ENCODE peak calls at places on chromosomes 3 and 15, in four cellular contexts. Y is choroid plexus epithelial cell, I is GM12865, T is astrocyte of the spinal cord. D is an unnamed sample.

GRCh38 chr3:186311431-186311830 is 50.6 kb downstream of the DGKG start:
- DNase-seq in Y (no peak), I (no peak), T (no peak), D (no peak)

GRCh38 chr15:85000189-85000864 is 18.7 kb downstream of the PDE8A start:
- DNase-seq in Y (peak), I (no peak), T (no peak), D (no peak)

GRCh38 chr3:56725175-56725574 is 42.1 kb upstream of the TASOR start:
- DNase-seq in Y (no peak), I (peak), T (peak), D (no peak)

GRCh38 chr3:143343031-143343430 is 223.5 kb downstream of the CHST2 start:
- DNase-seq in Y (no peak), I (no peak), T (no peak), D (no peak)

GRCh38 chr3:143700431-143700975 is 147.8 kb downstream of the SLC9A9 start:
- DNase-seq in Y (no peak), I (peak), T (no peak), D (no peak)

GRCh38 chr3:25511972-25512721 is 84.1 kb downstream of the RARB start:
- DNase-seq in Y (no peak), I (no peak), T (no peak), D (no peak)

GRCh38 chr3:39154323-39155021 is 1.1 kb upstream of the CSRNP1 start:
- DNase-seq in Y (no peak), I (no peak), T (no peak), D (no peak)

GRCh38 chr3:9014189-9014588 is 50.9 kb upstream of the RAD18 start:
- DNase-seq in Y (peak), I (no peak), T (no peak), D (no peak)

GRCh38 chr3:99479768-99480167 is 158.6 kb upstream of the COL8A1 start:
- DNase-seq in Y (no peak), I (no peak), T (no peak), D (no peak)

GRCh38 chr15:57578288-57578900 is 13.3 kb upstream of the MYZAP start:
- DNase-seq in Y (no peak), I (no peak), T (no peak), D (no peak)

GRCh38 chr3:170778240-170779217 is 91.5 kb downstream of the RPL22L1 start:
- DNase-seq in Y (no peak), I (no peak), T (no peak), D (no peak)

GRCh38 chr3:14701676-14702075 is 26.7 kb downstream of the C3orf20 start:
- DNase-seq in Y (no peak), I (no peak), T (no peak), D (no peak)

GRCh38 chr3:126131881-126132750 is 48.2 kb upstream of the SLC41A3 start:
- DNase-seq in Y (no peak), I (no peak), T (no peak), D (no peak)

GRCh38 chr3:105801397-105801796 is 67.4 kb downstream of the CBLB start:
- DNase-seq in Y (no peak), I (peak), T (no peak), D (no peak)

GRCh38 chr3:9211155-9211950 is 38.1 kb downstream of the SRGAP3 start:
- DNase-seq in Y (peak), I (no peak), T (peak), D (no peak)

GRCh38 chr15:84961114-84961452 is 20.6 kb upstream of the PDE8A start:
- DNase-seq in Y (peak), I (no peak), T (peak), D (no peak)

GRCh38 chr3:8464668-8465067 is 37.0 kb upstream of the LMCD1 start:
- DNase-seq in Y (no peak), I (no peak), T (no peak), D (no peak)

GRCh38 chr3:145849115-145849514 is 311.9 kb downstream of the PLOD2 start:
- DNase-seq in Y (peak), I (no peak), T (no peak), D (no peak)

GRCh38 chr3:134793562-134793961 is 1.5 kb upstream of the EPHB1 start:
- DNase-seq in Y (no peak), I (no peak), T (no peak), D (no peak)

GRCh38 chr15:26050271-26050670 is 187.1 kb upstream of the ATP10A start:
- DNase-seq in Y (no peak), I (no peak), T (no peak), D (no peak)

GRCh38 chr3:190288836-190289235 is 33.4 kb downstream of the CLDN1 start:
- DNase-seq in Y (no peak), I (no peak), T (no peak), D (no peak)

GRCh38 chr3:73480187-73480672 is 144.5 kb downstream of the PDZRN3 start:
- DNase-seq in Y (no peak), I (no peak), T (peak), D (no peak)

GRCh38 chr3:194031867-194032635 is 103.9 kb upstream of the HES1 start:
- DNase-seq in Y (no peak), I (no peak), T (no peak), D (no peak)

GRCh38 chr15:32923176-32923575 is 205.4 kb downstream of the GREM1 start:
- DNase-seq in Y (no peak), I (no peak), T (no peak), D (no peak)

GRCh38 chr3:146781606-146782005 is 176.5 kb upstream of the PLSCR5 start:
- DNase-seq in Y (peak), I (no peak), T (peak), D (no peak)

GRCh38 chr3:107938128-107938527 is 152.7 kb downstream of the CD47 start:
- DNase-seq in Y (peak), I (peak), T (peak), D (no peak)

GRCh38 chr15:99399612-99400011 is 148.3 kb downstream of the LRRC28 start:
- DNase-seq in Y (peak), I (no peak), T (no peak), D (no peak)

GRCh38 chr3:105938101-105938500 is 69.3 kb upstream of the CBLB start:
- DNase-seq in Y (peak), I (no peak), T (peak), D (no peak)

GRCh38 chr3:102304550-102304949 is 130.3 kb upstream of the ZPLD1 start:
- DNase-seq in Y (no peak), I (no peak), T (no peak), D (no peak)

GRCh38 chr3:161414907-161415306 is 43.6 kb upstream of the SPTSSB start:
- DNase-seq in Y (no peak), I (no peak), T (no peak), D (no peak)

GRCh38 chr3:73625124-73625665 is 454 bp upstream of the PDZRN3 start:
- DNase-seq in Y (peak), I (no peak), T (peak), D (no peak)

GRCh38 chr3:182464513-182465145 is 328.7 kb upstream of the ATP11B start:
- DNase-seq in Y (no peak), I (no peak), T (no peak), D (no peak)

GRCh38 chr3:41202834-41203345 is 3.6 kb downstream of the CTNNB1 start:
- DNase-seq in Y (peak), I (peak), T (peak), D (no peak)

GRCh38 chr15:61393949-61394348 is 164.8 kb upstream of the RORA start:
- DNase-seq in Y (peak), I (peak), T (peak), D (no peak)

GRCh38 chr15:22902578-22902977 is 64.1 kb downstream of the NIPA2 start:
- DNase-seq in Y (no peak), I (no peak), T (no peak), D (no peak)

GRCh38 chr3:133620066-133620784 is 41.5 kb downstream of the TOPBP1 start:
- DNase-seq in Y (no peak), I (peak), T (no peak), D (no peak)

GRCh38 chr3:25747033-25747432 is 36.2 kb downstream of the NGLY1 start:
- DNase-seq in Y (peak), I (no peak), T (peak), D (no peak)

GRCh38 chr15:82539690-82540054 is 585 bp downstream of the RPS17 start:
- DNase-seq in Y (peak), I (no peak), T (no peak), D (no peak)

DNA sequence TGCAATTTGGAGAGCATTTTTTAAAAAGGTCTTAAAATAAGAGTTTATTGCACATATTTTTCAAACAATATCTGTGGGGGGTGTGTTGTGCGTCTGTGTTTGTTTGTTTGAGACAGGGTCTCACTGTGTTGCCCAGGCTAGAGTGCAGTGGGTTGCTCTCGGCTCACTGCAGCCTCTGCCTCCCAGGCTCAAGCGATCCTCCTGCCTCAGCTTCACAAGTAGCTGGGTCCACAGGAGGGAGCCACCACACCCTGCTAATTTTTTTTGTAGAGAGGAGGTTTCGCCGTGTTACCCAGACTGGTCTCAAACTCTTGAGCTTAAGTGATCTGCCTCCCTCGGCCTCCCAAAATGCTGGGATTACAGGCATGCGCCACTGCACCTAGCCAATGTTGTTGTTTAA is 2.7 kb downstream of the MLF1 start:
- DNase-seq in Y (peak), I (no peak), T (no peak), D (no peak)
- TF ChIP-seq CTCF in Y (no peak), I (no peak), T (no peak), D (no peak)

DNA sequence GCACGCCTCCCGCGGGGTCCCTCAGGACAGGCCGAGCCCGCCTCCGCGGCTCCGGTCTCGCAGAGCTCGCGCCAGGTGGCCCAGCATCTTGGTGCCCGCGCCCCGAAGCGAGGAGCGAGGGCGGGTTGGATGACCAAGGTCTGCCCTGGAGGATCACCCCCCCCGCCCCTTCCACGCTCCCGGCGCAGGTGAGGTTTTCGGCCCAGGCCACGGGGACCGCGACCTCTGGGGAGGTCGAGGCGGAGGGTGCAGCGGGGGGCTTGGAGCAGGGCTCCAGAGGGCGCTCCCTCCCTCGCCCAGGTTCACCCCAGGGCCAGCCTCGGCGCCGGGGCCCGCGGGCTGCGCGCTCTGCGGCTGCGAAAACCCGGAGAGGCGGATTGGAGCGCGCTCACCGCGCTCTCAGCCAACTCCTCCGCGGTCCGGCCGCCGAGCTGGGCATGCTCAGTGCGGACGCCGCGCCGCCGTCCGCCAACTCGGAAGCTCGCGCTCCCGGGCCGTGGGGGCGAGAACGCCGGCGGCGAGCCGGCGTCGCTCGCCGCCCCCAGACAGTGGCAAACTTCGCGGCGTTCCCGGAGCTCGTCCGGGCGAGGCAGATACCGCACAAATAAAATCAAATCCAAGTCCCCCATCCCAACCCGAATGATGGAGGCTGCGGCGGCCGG is at the start of gene MED12L:
- DNase-seq in Y (peak), I (peak), T (peak), D (peak)
- TF ChIP-seq CTCF in Y (no peak), I (no peak), T (no peak), D (peak)

GRCh38 chr15:90716976-90717821 is at the start of gene BLM:
- DNase-seq in Y (peak), I (peak), T (peak), D (peak)
- TF ChIP-seq CTCF in Y (peak), I (no peak), T (peak), D (peak)

GRCh38 chr15:38873151-38873550 is 308.5 kb upstream of the RASGRP1 start:
- DNase-seq in Y (no peak), I (no peak), T (no peak), D (no peak)
- TF ChIP-seq CTCF in Y (no peak), I (no peak), T (no peak), D (no peak)

GRCh38 chr15:60006808-60007346 is 2.8 kb downstream of the FOXB1 start:
- DNase-seq in Y (no peak), I (no peak), T (no peak), D (no peak)
- TF ChIP-seq CTCF in Y (no peak), I (no peak), T (no peak), D (no peak)

GRCh38 chr15:74839526-74840395 is 3.2 kb downstream of the ULK3 start:
- DNase-seq in Y (no peak), I (no peak), T (no peak), D (no peak)
- TF ChIP-seq CTCF in Y (no peak), I (no peak), T (no peak), D (no peak)

GRCh38 chr3:64653101-64653500 is 34.7 kb downstream of the ADAMTS9 start:
- DNase-seq in Y (no peak), I (no peak), T (no peak), D (no peak)

GRCh38 chr3:64650710-64651109 is 37.1 kb downstream of the ADAMTS9 start:
- DNase-seq in Y (peak), I (no peak), T (peak), D (no peak)

GRCh38 chr3:64651791-64652241 is 36.0 kb downstream of the ADAMTS9 start:
- DNase-seq in Y (peak), I (no peak), T (no peak), D (no peak)

GRCh38 chr3:64650096-64650622 is 37.6 kb downstream of the ADAMTS9 start:
- DNase-seq in Y (no peak), I (no peak), T (no peak), D (no peak)

DNA sequence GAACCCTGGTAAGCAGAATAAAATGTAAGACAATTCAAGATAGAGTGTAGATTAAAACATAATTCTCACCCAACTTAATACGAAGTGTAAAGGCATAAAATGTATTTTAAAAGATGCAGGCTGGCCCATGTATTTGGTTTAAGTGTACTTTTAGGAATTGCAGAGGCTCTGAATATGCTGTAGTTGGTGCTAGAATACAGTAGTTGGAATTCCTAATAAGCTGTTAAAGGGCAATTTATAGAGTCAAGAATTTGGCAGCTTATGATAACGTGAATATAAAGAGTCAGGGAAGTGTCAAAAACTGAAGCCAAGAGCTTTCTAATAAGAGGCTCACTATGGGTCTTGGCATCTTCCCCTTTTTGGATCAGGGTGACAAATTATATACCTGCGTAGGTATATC is 36.5 kb downstream of the ADAMTS9 start:
- DNase-seq in Y (peak), I (no peak), T (no peak), D (no peak)
- TF ChIP-seq CTCF in Y (peak), I (no peak), T (no peak), D (no peak)

DNA sequence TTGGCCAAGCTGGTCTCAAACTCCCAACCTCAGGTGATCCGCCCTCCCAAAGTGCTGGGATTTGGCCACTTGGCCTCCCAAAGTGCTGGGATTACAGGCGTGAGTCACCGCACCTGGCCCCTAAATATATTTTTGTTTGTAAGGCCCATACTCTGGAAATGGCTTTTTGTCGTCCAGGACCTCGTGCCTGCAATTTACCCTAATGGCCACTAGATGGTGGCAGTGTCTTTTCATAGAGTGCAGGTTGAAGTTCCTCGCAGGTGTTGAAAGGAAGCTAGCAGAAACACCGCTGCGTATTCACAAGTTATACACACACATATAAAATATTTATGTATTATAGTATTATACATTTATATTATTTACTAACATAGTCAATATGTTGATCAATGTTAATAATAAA is 97.2 kb downstream of the LRTM1 start:
- DNase-seq in Y (peak), I (peak), T (peak), D (no peak)
- TF ChIP-seq CTCF in Y (peak), I (peak), T (peak), D (peak)

GRCh38 chr3:125073506-125073905 is 17.7 kb upstream of the HEG1 start:
- DNase-seq in Y (no peak), I (no peak), T (no peak), D (no peak)

GRCh38 chr3:125076464-125076863 is 20.7 kb upstream of the HEG1 start:
- DNase-seq in Y (no peak), I (no peak), T (no peak), D (no peak)

GRCh38 chr3:125072749-125073404 is 17.1 kb upstream of the HEG1 start:
- DNase-seq in Y (no peak), I (no peak), T (no peak), D (no peak)

GRCh38 chr3:125077864-125078263 is 22.1 kb upstream of the HEG1 start:
- DNase-seq in Y (no peak), I (peak), T (no peak), D (no peak)

DNA sequence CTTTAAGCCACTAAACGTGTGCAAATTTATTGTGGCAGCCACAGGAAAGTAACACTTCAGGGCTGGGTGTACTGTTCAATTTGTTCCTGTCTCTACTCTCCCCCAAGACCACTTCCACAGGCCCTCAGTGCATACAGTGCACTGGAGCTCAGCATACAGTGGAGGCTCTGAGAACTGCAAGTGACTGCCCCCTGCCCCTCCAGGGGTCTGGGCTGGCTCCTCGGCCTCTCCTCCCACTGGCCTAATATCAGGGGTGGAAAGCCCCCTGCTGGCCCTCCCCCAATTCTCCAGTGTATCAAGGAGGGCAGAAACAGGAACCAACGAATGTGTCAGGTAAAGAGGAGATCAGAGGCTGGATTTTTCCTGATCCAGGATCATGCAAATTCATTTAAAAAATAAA is 19.9 kb upstream of the HEG1 start:
- DNase-seq in Y (no peak), I (no peak), T (no peak), D (no peak)
- TF ChIP-seq CTCF in Y (peak), I (no peak), T (peak), D (no peak)

DNA sequence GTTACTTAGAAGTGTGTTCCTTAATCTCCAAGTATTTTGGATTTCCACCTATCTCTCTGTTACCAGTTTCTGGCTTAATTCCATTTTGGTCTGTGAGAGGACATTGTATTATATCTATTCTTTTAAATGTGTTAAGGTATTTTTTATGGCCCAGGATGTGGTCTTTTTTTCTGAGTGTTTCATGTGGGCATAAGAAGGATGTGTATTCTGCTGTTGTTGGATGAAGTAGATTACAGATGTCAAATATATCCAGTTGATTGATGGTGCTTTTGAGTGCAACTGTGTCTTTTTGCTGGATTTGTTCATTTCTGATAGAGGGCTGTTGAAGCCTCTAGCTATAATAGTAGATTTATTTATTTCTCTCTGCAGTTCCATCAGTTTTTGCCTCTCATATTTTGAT is 136.5 kb upstream of the AZI2 start:
- DNase-seq in Y (no peak), I (no peak), T (no peak), D (no peak)
- TF ChIP-seq CTCF in Y (no peak), I (no peak), T (no peak), D (no peak)